ENCODE peak calls at places on chromosome 10, in eight cellular contexts. E is NCI-H1105 treated with DMSO at 0.1 percent for 48 hours; G is islet precursor cell; K is GM12865; U is stimulated activated CD4-positive, alpha-beta T cell treated with anti-CD3 and anti-CD28 coated beads, Interleukin-1b, Interleukin-23, amount 100 ng/mL, for 24 hours; N is right atrium auricular region; R is naive thymus-derived CD4-positive, alpha-beta T cell; S is GM04503. I is an unnamed sample.

GRCh38 chr10:48317321-48317990 is 11.0 kb downstream of the MAPK8 start:
- DNase-seq in R (no peak), S (no peak), K (no peak), G (no peak), N (no peak), U (no peak), E (no peak), I (no peak)

GRCh38 chr10:93186631-93187030 is 112.9 kb downstream of the CYP26A1 start:
- DNase-seq in E (no peak), G (peak), K (no peak), R (no peak), U (no peak), N (no peak), S (peak), I (no peak)

GRCh38 chr10:121510201-121510771 is 88.0 kb downstream of the FGFR2 start:
- DNase-seq in R (no peak), K (no peak), N (no peak), U (no peak), E (no peak), G (peak), S (no peak), I (no peak)

GRCh38 chr10:109996225-109996624 is 11.6 kb upstream of the ADD3 start:
- DNase-seq in G (no peak), R (no peak), E (no peak), N (no peak), U (no peak), K (peak), S (no peak), I (no peak)

GRCh38 chr10:74977913-74978847 is 133.3 kb upstream of the SAMD8 start:
- DNase-seq in N (no peak), K (peak), U (no peak), S (no peak), G (no peak), E (no peak), R (peak), I (peak)

GRCh38 chr10:132152896-132153580 is 33.7 kb upstream of the DPYSL4 start:
- DNase-seq in U (no peak), K (no peak), G (no peak), R (no peak), S (no peak), N (no peak), E (no peak), I (no peak)

GRCh38 chr10:102621418-102622325 is 22.6 kb upstream of the TRIM8 start:
- DNase-seq in S (no peak), E (no peak), G (no peak), R (no peak), U (no peak), N (no peak), K (no peak), I (no peak)

GRCh38 chr10:120600871-120601644 is 144.0 kb downstream of the PLPP4 start:
- DNase-seq in R (no peak), G (peak), N (no peak), E (no peak), S (no peak), U (no peak), K (peak), I (no peak)

GRCh38 chr10:62317257-62317656 is 48.6 kb upstream of the RTKN2 start:
- DNase-seq in G (no peak), R (no peak), E (no peak), N (no peak), U (no peak), S (no peak), K (no peak), I (no peak)

GRCh38 chr10:104796817-104797216 is 155.7 kb downstream of the SORCS3 start:
- DNase-seq in N (no peak), R (no peak), U (no peak), S (no peak), E (peak), G (no peak), K (no peak), I (no peak)

GRCh38 chr10:80460399-80461207 is 6.5 kb downstream of the TSPAN14 start:
- DNase-seq in K (peak), S (no peak), N (no peak), U (no peak), G (peak), E (peak), R (no peak), I (no peak)

GRCh38 chr10:44998146-44998631 is 2.5 kb upstream of the ZNF22 start:
- DNase-seq in G (no peak), N (no peak), K (no peak), R (no peak), U (no peak), E (no peak), S (no peak), I (no peak)

GRCh38 chr10:11397077-11397476 is 214.4 kb downstream of the USP6NL start:
- DNase-seq in G (no peak), K (no peak), S (no peak), U (no peak), E (no peak), N (no peak), R (no peak), I (no peak)

GRCh38 chr10:2356670-2357069 is 619.3 kb upstream of the ADARB2 start:
- DNase-seq in N (no peak), S (no peak), E (no peak), U (no peak), R (no peak), G (no peak), K (no peak), I (no peak)

GRCh38 chr10:24407928-24408327 is 199.0 kb downstream of the KIAA1217 start:
- DNase-seq in U (no peak), E (no peak), K (no peak), N (no peak), R (no peak), G (no peak), S (no peak), I (no peak)

GRCh38 chr10:115989621-115990020 is 283.4 kb downstream of the GFRA1 start:
- DNase-seq in E (no peak), N (no peak), S (no peak), G (no peak), U (no peak), R (no peak), K (no peak), I (no peak)

GRCh38 chr10:100598166-100598565 is 62.4 kb downstream of the HIF1AN start:
- DNase-seq in R (no peak), G (no peak), U (no peak), N (no peak), K (no peak), S (no peak), E (no peak), I (no peak)

GRCh38 chr10:71457908-71458307 is 61.2 kb downstream of the CDH23 start:
- DNase-seq in E (no peak), R (no peak), N (no peak), K (no peak), U (no peak), S (no peak), G (no peak), I (no peak)

GRCh38 chr10:69254877-69255276 is 23.4 kb upstream of the HK1 start:
- DNase-seq in K (no peak), R (no peak), S (no peak), G (peak), U (no peak), E (no peak), N (no peak), I (no peak)

GRCh38 chr10:78899098-78899754 is 169.5 kb upstream of the ZMIZ1 start:
- DNase-seq in N (peak), E (no peak), S (no peak), K (no peak), G (peak), R (no peak), U (no peak), I (no peak)

GRCh38 chr10:130411496-130412070 is 275.4 kb downstream of the GLRX3 start:
- DNase-seq in E (peak), U (no peak), R (no peak), S (no peak), G (peak), K (no peak), N (no peak), I (no peak)

GRCh38 chr10:120460776-120461175 is 3.7 kb downstream of the PLPP4 start:
- DNase-seq in E (no peak), N (no peak), U (no peak), G (peak), R (no peak), K (no peak), S (peak), I (no peak)

GRCh38 chr10:1179346-1180070 is 123.3 kb downstream of the WDR37 start:
- DNase-seq in S (no peak), K (no peak), N (no peak), E (no peak), G (no peak), U (no peak), R (no peak), I (no peak)

GRCh38 chr10:68007356-68007755 is 67.7 kb downstream of the HERC4 start:
- DNase-seq in R (no peak), K (no peak), N (no peak), E (no peak), G (no peak), U (no peak), S (no peak), I (no peak)

GRCh38 chr10:72056113-72056512 is 32.2 kb downstream of the SPOCK2 start:
- DNase-seq in N (no peak), U (no peak), R (no peak), K (no peak), E (no peak), G (no peak), S (no peak), I (no peak)

I was measured in immature natural killer cell.